ENCODE peak calls at places on chromosomes 5 and 9, in eight cellular contexts. T is AG09309; Z is transverse colon; A is RWPE1; R is suprapubic skin; V is mucosa of descending colon; U is sigmoid colon; H is CD8-positive, alpha-beta T cell. K is an unnamed sample.

GRCh38 chr5:78005021-78005785 is 229.1 kb upstream of the TBCA start:
- DNase-seq in H (no peak), V (no peak), R (no peak), Z (no peak), U (no peak), T (peak), A (no peak), K (no peak)

GRCh38 chr9:113705938-113706519 is 170.1 kb upstream of the ZNF618 start:
- DNase-seq in R (no peak), Z (no peak), V (no peak), A (no peak), U (no peak), H (no peak), T (no peak), K (peak)

GRCh38 chr5:14760548-14761002 is 96.1 kb downstream of the OTULIN start:
- DNase-seq in R (no peak), T (no peak), Z (no peak), A (no peak), H (no peak), U (no peak), V (no peak), K (no peak)

GRCh38 chr5:149834246-149834855 is 104.2 kb downstream of the PPARGC1B start:
- DNase-seq in Z (peak), R (no peak), V (no peak), U (no peak), H (peak), A (peak), T (peak), K (no peak)

GRCh38 chr9:4837768-4838546 is 45.2 kb downstream of the RCL1 start:
- DNase-seq in A (no peak), R (no peak), V (no peak), H (no peak), U (no peak), T (peak), Z (no peak), K (no peak)

GRCh38 chr5:179273441-179274145 is 71.7 kb downstream of the ADAMTS2 start:
- DNase-seq in V (no peak), A (no peak), T (no peak), Z (no peak), R (peak), H (no peak), U (peak), K (no peak)

GRCh38 chr5:9156282-9156681 is 389.6 kb downstream of the SEMA5A start:
- DNase-seq in V (no peak), A (peak), T (peak), Z (no peak), H (no peak), U (no peak), R (peak), K (no peak)

GRCh38 chr5:139747583-139748504 is 47.8 kb upstream of the PSD2 start:
- DNase-seq in A (no peak), U (peak), R (no peak), Z (peak), T (no peak), H (peak), V (no peak), K (no peak)

GRCh38 chr9:93091056-93091452 is 5.0 kb upstream of the CARD19 start:
- DNase-seq in V (peak), T (no peak), A (no peak), Z (no peak), U (peak), R (peak), H (no peak), K (peak)

GRCh38 chr5:31116466-31117031 is 76.9 kb upstream of the CDH6 start:
- DNase-seq in H (no peak), A (no peak), V (no peak), U (no peak), Z (no peak), R (no peak), T (no peak), K (no peak)

GRCh38 chr9:132942541-132943182 is 1.8 kb downstream of the TSC1 start:
- DNase-seq in V (no peak), T (no peak), A (no peak), H (no peak), R (no peak), Z (no peak), U (no peak), K (no peak)

GRCh38 chr5:113140837-113141661 is 164.5 kb downstream of the DCP2 start:
- DNase-seq in Z (no peak), V (no peak), H (no peak), A (peak), T (peak), R (no peak), U (peak), K (no peak)

GRCh38 chr9:86098793-86099694 is at the start of gene GOLM1:
- DNase-seq in V (peak), A (peak), Z (peak), U (peak), T (no peak), R (peak), H (no peak), K (peak)

GRCh38 chr5:175840050-175840841 is 31.1 kb upstream of the CPLX2 start:
- DNase-seq in U (no peak), A (no peak), Z (no peak), T (no peak), R (no peak), H (no peak), V (no peak), K (no peak)

GRCh38 chr5:150487199-150488061 is 20.5 kb upstream of the NDST1 start:
- DNase-seq in T (no peak), A (peak), Z (peak), U (no peak), R (no peak), H (no peak), V (no peak), K (no peak)

GRCh38 chr9:26833792-26834191 is 58.8 kb downstream of the CAAP1 start:
- DNase-seq in V (no peak), Z (no peak), R (no peak), U (no peak), H (no peak), T (no peak), A (no peak), K (no peak)

GRCh38 chr5:125140220-125140619 is 393.8 kb upstream of the ZNF608 start:
- DNase-seq in R (no peak), H (no peak), A (no peak), T (no peak), U (no peak), V (no peak), Z (no peak), K (no peak)

GRCh38 chr9:75850459-75851200 is 39.8 kb upstream of the PCSK5 start:
- DNase-seq in A (no peak), U (no peak), V (no peak), R (no peak), Z (no peak), T (no peak), H (no peak), K (no peak)

GRCh38 chr9:79308012-79308411 is 263.8 kb upstream of the TLE4 start:
- DNase-seq in U (no peak), H (no peak), T (no peak), V (no peak), A (no peak), R (no peak), Z (no peak), K (no peak)

GRCh38 chr5:135376961-135377621 is 21.9 kb downstream of the MACROH2A1 start:
- DNase-seq in H (no peak), T (no peak), A (no peak), U (no peak), Z (no peak), R (no peak), V (no peak), K (no peak)

GRCh38 chr9:93952784-93953491 is 2.2 kb downstream of the BARX1 start:
- DNase-seq in R (no peak), Z (no peak), T (no peak), H (no peak), A (no peak), U (peak), V (no peak), K (no peak)

GRCh38 chr5:20554001-20554400 is 566.0 kb upstream of the CDH18 start:
- DNase-seq in A (no peak), Z (no peak), U (no peak), R (no peak), V (no peak), T (no peak), H (no peak), K (no peak)

GRCh38 chr9:111731916-111732315 is 62.8 kb downstream of the SHOC1 start:
- DNase-seq in T (no peak), H (no peak), R (no peak), V (no peak), U (no peak), Z (no peak), A (peak), K (no peak)

GRCh38 chr9:131981116-131981847 is 98.4 kb downstream of the MED27 start:
- DNase-seq in A (no peak), V (no peak), Z (no peak), H (no peak), T (no peak), U (no peak), R (no peak), K (no peak)

GRCh38 chr5:138353550-138353893 is 1.0 kb downstream of the KDM3B start:
- DNase-seq in T (no peak), R (no peak), U (no peak), H (peak), A (peak), Z (no peak), V (no peak), K (no peak)

GRCh38 chr5:10215366-10215765 is 34.3 kb downstream of the ATPSCKMT start:
- DNase-seq in H (no peak), T (no peak), R (no peak), A (no peak), U (no peak), Z (no peak), V (no peak), K (peak)

GRCh38 chr5:95664204-95664786 is 17.7 kb downstream of the RFESD start:
- DNase-seq in T (no peak), H (no peak), A (peak), V (no peak), R (no peak), U (no peak), Z (peak), K (no peak)

GRCh38 chr9:32956606-32957005 is 44.8 kb downstream of the APTX start:
- DNase-seq in U (no peak), R (no peak), V (no peak), T (no peak), Z (no peak), A (no peak), H (no peak), K (no peak)

GRCh38 chr9:90608141-90608540 is 34.5 kb downstream of the DIRAS2 start:
- DNase-seq in T (no peak), Z (no peak), V (no peak), A (no peak), H (no peak), U (no peak), R (no peak), K (no peak)

GRCh38 chr5:76547242-76547890 is 75.8 kb downstream of the F2RL2 start:
- DNase-seq in T (no peak), R (no peak), H (no peak), Z (no peak), V (no peak), U (no peak), A (no peak), K (no peak)

GRCh38 chr9:124624735-124624992 is 117.5 kb upstream of the NR5A1 start:
- DNase-seq in Z (no peak), U (no peak), R (no peak), H (no peak), T (no peak), A (no peak), V (no peak), K (no peak)

GRCh38 chr9:38362912-38363588 is 29.5 kb upstream of the ALDH1B1 start:
- DNase-seq in V (no peak), Z (peak), H (no peak), T (peak), U (no peak), R (peak), A (peak), K (no peak)

GRCh38 chr5:33369470-33370134 is 71.2 kb upstream of the TARS1 start:
- DNase-seq in Z (no peak), A (no peak), R (no peak), T (no peak), U (no peak), V (no peak), H (no peak), K (no peak)

GRCh38 chr9:117392992-117393391 is 21.9 kb downstream of the ASTN2 start:
- DNase-seq in T (no peak), U (no peak), V (no peak), H (no peak), Z (no peak), R (no peak), A (no peak), K (no peak)
- TF ChIP-seq CTCF in T (no peak), U (no peak), V (no peak), H (no peak), Z (no peak), R (no peak), A (no peak), K (no peak)

GRCh38 chr9:97895695-97896332 is 26.5 kb downstream of the TRMO start:
- DNase-seq in U (no peak), Z (no peak), T (no peak), R (no peak), V (no peak), H (no peak), A (peak), K (peak)

GRCh38 chr9:97891736-97892135 is 30.6 kb downstream of the TRMO start:
- DNase-seq in V (no peak), H (no peak), R (no peak), Z (no peak), U (no peak), A (no peak), T (no peak), K (no peak)

GRCh38 chr9:97889941-97890557 is 32.3 kb downstream of the TRMO start:
- DNase-seq in U (no peak), V (no peak), T (no peak), H (peak), A (peak), Z (peak), R (no peak), K (peak)
- TF ChIP-seq CTCF in U (no peak), V (peak), T (peak), H (peak), A (peak), Z (peak), R (peak), K (peak)

GRCh38 chr9:1738511-1739100 is 276.5 kb upstream of the SMARCA2 start:
- DNase-seq in T (no peak), Z (no peak), A (no peak), R (no peak), H (no peak), U (no peak), V (no peak), K (no peak)

GRCh38 chr9:1726993-1727759 is 288.0 kb upstream of the SMARCA2 start:
- DNase-seq in T (no peak), R (no peak), Z (no peak), U (no peak), H (no peak), A (no peak), V (no peak), K (no peak)

GRCh38 chr9:1729631-1730030 is 285.5 kb upstream of the SMARCA2 start:
- DNase-seq in R (no peak), A (no peak), V (no peak), T (no peak), U (no peak), H (no peak), Z (no peak), K (no peak)

GRCh38 chr9:1732670-1733069 is 282.5 kb upstream of the SMARCA2 start:
- DNase-seq in Z (no peak), V (no peak), T (no peak), A (no peak), R (no peak), U (no peak), H (no peak), K (no peak)
- TF ChIP-seq CTCF in Z (no peak), V (no peak), T (no peak), A (no peak), R (no peak), U (no peak), H (no peak), K (no peak)

GRCh38 chr9:95506438-95506691 is 10.4 kb downstream of the PTCH1 start:
- DNase-seq in T (no peak), V (no peak), U (no peak), R (no peak), Z (peak), H (no peak), A (no peak), K (no peak)
- TF ChIP-seq CTCF in T (no peak), V (no peak), U (no peak), R (no peak), Z (no peak), H (no peak), A (no peak), K (no peak)

GRCh38 chr5:167050568-167051214 is 1240.8 kb upstream of the WWC1 start:
- DNase-seq in U (no peak), R (no peak), Z (no peak), V (no peak), T (no peak), A (no peak), H (no peak), K (no peak)
- TF ChIP-seq CTCF in U (no peak), R (no peak), Z (no peak), V (no peak), T (no peak), A (no peak), H (no peak), K (peak)

DNA sequence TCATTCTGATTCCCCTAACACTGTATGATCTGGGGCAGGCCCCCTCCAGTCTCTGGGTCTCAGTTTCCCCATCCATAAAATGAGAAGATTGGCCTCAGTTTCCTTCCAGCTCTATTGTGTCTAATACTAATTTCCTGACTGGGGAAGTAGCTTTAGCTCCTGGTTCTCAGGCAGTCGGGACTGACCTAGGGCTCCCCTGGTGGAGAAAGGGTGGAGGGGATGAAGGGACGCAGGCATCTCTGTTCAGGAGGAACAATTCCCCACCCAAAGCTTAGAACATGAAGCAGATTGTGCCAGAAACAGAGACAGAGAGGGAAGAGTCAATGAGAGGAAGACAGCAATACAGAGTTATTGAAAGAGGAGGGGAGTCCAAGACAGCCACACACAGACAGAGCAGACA is 14.2 kb upstream of the PTGS1 start:
- DNase-seq in V (no peak), T (no peak), H (no peak), A (no peak), U (no peak), R (peak), Z (no peak), K (no peak)
- TF ChIP-seq CTCF in V (no peak), T (peak), H (no peak), A (no peak), U (no peak), R (no peak), Z (no peak), K (peak)

DNA sequence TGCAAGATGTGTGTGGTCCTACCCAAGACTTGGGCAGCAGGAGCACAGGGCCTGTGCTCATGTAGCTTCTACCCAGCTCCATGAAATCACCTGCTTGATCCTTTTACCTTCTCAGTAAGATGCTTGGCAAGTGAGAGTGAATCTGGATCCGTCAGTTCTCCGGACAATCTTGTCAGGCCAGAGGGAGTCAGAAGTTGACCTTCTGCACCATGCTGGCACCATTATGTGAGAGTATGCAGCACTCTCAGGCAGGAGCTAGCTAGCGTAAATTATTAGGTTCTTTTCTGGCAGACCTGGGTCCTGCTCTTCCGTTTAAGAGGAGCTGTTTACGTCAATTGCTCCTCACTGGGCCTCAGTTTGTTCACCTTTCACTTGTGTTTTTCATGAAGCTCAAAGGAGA is 37.0 kb upstream of the ADAM19 start:
- DNase-seq in T (no peak), Z (no peak), H (no peak), U (no peak), V (no peak), R (no peak), A (no peak), K (no peak)
- TF ChIP-seq CTCF in T (no peak), Z (no peak), H (no peak), U (no peak), V (no peak), R (no peak), A (no peak), K (no peak)

GRCh38 chr5:83608122-83608521 is 112.5 kb downstream of the HAPLN1 start:
- DNase-seq in A (peak), Z (peak), T (no peak), R (no peak), H (no peak), U (no peak), V (no peak), K (no peak)
- TF ChIP-seq CTCF in A (peak), Z (peak), T (peak), R (no peak), H (no peak), U (no peak), V (peak), K (peak)

DNA sequence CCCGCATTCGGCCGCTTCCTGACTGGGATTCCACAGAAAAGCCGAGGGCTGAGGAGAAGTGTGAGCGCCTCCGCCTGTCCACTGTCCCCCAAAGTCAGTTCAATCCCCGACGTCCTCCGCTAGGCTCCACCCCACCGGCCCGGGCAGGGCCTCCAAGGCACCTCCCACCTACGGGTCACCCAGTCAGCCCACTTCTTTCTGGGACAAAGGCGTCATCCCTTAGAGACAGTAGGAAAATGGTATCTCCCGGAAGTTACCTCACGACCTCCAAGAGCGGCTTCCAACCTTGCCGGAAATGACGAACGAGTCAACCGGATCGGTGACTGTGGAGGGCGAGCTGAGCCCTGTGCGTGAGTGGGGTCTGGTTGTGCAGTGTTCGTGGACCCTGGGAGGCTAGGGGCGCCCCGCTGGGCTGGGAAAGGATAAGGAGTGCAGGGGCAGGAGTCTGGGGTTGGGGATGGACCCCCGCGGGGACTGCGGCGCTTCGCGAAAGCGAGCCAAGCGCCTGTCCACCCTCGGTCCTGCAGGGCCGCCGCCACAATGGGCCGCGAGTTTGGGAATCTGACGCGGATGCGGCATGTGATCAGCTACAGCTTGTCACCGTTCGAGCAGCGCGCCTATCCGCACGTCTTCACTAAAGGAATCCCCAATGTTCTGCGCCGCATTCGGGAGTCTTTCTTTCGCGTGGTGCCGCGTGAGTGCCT is at the start of the genes GDF9 and UQCRQ:
- DNase-seq in Z (peak), A (peak), T (peak), R (peak), U (peak), V (peak), H (peak), K (peak)
- TF ChIP-seq CTCF in Z (peak), A (peak), T (peak), R (no peak), U (no peak), V (no peak), H (no peak), K (peak)